ENCODE peak calls at places on chromosomes 3 and 15, in eight cellular contexts. T is mammary epithelial cell, F is fibroblast of lung, O is K562, M is endodermal cell, U is kidney, K is H9, Q is endothelial cell of umbilical vein. H is an unnamed sample.
A peak's percentile ranks its signal among the peaks of the same experiment; 100 is the strongest.

GRCh38 chr15:82117296-82117695 is 71.5 kb upstream of the MEX3B start:
- DNase-seq in T (no peak), F (no peak), O (no peak), M (no peak), U (no peak), K (no peak), Q (no peak), H (no peak)

GRCh38 chr3:40258555-40258954 is 51.0 kb upstream of the EIF1B start:
- DNase-seq in T (peak; percentile 90), F (no peak), O (no peak), M (peak; percentile 57), U (no peak), K (no peak), Q (no peak), H (no peak)

GRCh38 chr3:178421069-178421468 is 115.2 kb upstream of the KCNMB2 start:
- DNase-seq in T (no peak), F (no peak), O (no peak), M (no peak), U (no peak), K (no peak), Q (no peak), H (no peak)

GRCh38 chr3:144162042-144162441 is 190.4 kb downstream of the DIPK2A start:
- DNase-seq in T (peak; percentile 72), F (peak; percentile 77), O (no peak), M (no peak), U (no peak), K (no peak), Q (peak; percentile 59), H (no peak)

GRCh38 chr15:25504307-25504706 is 65.5 kb upstream of the UBE3A start:
- DNase-seq in T (no peak), F (no peak), O (no peak), M (peak; percentile 61), U (no peak), K (no peak), Q (no peak), H (no peak)

GRCh38 chr3:153722157-153722556 is 399.0 kb upstream of the ARHGEF26 start:
- DNase-seq in T (no peak), F (no peak), O (no peak), M (no peak), U (no peak), K (no peak), Q (no peak), H (no peak)

GRCh38 chr15:59396660-59397059 is 24.0 kb upstream of the MYO1E start:
- DNase-seq in T (no peak), F (no peak), O (no peak), M (no peak), U (no peak), K (no peak), Q (no peak), H (no peak)

GRCh38 chr3:43687499-43687811 is 3.3 kb upstream of the ABHD5 start:
- DNase-seq in T (no peak), F (no peak), O (no peak), M (no peak), U (no peak), K (no peak), Q (no peak), H (no peak)

GRCh38 chr15:74545776-74546656 is 5.0 kb downstream of the ARID3B start:
- DNase-seq in T (peak; percentile 99), F (peak; percentile 100), O (peak; percentile 100), M (peak; percentile 51), U (peak; percentile 100), K (peak; percentile 37), Q (peak; percentile 99), H (peak; percentile 81)

GRCh38 chr3:125212509-125213372 is at the start of gene SLC12A8:
- DNase-seq in T (no peak), F (no peak), O (no peak), M (peak; percentile 82), U (peak; percentile 75), K (peak; percentile 55), Q (no peak), H (no peak)

GRCh38 chr15:84819791-84820190 is 2.6 kb downstream of the ALPK3 start:
- DNase-seq in T (no peak), F (no peak), O (no peak), M (no peak), U (no peak), K (no peak), Q (no peak), H (no peak)

GRCh38 chr15:84819291-84819768 is 2.2 kb downstream of the ALPK3 start:
- DNase-seq in T (no peak), F (no peak), O (peak; percentile 46), M (peak; percentile 67), U (no peak), K (no peak), Q (peak; percentile 25), H (no peak)

GRCh38 chr15:84816694-84817460 is at the start of gene ALPK3:
- DNase-seq in T (no peak), F (no peak), O (no peak), M (peak; percentile 88), U (peak; percentile 84), K (peak; percentile 77), Q (peak; percentile 56), H (no peak)

GRCh38 chr15:84817461-84818081 is 415 bp downstream of the ALPK3 start:
- DNase-seq in T (no peak), F (no peak), O (no peak), M (peak; percentile 88), U (no peak), K (peak; percentile 65), Q (peak; percentile 50), H (no peak)

GRCh38 chr15:84818221-84819131 is 1.3 kb downstream of the ALPK3 start:
- DNase-seq in T (no peak), F (peak; percentile 17), O (peak; percentile 46), M (peak; percentile 87), U (no peak), K (peak; percentile 75), Q (peak; percentile 91), H (no peak)
- H3K9ac ChIP-seq in T (no peak overlapping the region), F (no peak overlapping the region), O (no peak overlapping the region), M (peak overlapping the region; percentile 98), U (peak overlapping the region; percentile 77), K (no peak overlapping the region), Q (peak overlapping the region; percentile 87), H (no peak overlapping the region)

DNA sequence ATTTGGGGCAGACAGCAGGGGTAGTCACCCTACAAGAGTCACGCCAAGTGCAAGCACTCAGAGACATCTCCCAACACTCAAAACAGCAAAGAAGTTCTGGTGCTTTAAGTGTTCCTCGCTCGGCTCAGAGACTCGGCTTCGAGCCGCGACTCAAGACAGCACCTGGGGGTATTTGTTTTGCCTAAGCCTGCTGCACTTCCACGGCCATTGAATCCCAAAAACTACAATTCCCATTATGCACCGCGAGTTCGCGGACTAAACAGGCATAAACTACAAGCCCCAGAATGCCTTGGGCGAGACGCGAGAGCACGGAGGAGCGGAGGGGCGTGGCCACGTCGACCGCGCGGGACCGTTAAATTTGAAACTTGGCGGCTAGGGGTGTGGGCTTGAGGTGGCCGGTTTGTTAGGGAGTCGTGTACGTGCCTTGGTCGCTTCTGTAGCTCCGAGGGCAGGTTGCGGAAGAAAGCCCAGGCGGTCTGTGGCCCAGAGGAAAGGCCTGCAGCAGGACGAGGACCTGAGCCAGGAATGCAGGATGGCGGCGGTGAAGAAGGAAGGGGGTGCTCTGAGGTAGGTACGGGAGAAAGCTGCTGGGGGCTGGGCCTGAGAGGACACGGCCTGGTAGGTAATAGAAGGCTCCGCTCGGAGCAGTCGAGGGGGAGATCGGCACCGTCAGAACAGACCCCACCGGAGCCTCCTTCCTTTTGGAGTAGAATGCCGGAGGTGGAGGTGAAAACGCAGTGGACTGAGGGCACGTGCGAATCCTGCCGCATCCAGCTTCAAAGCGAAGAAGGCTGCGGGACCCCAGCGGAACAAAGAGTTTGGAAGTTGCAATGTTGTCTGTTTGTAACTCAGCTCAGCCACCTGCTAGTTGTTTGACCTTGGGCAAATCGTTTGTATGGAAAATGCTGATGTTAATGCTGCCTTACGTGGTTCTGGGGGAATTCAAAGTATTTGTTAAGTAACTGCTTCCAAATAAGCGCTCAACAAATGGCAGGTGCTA is at the start of gene BUB1B:
- DNase-seq in T (peak; percentile 90), F (peak; percentile 91), O (peak; percentile 97), M (peak; percentile 98), U (peak; percentile 95), K (peak; percentile 97), Q (peak; percentile 96), H (peak; percentile 88)
- H3K27ac ChIP-seq in T (peak within 1 kb of the TSS; percentile 50), F (peak within 1 kb of the TSS; percentile 59), O (peak within 1 kb of the TSS; percentile 90), M (peak within 1 kb of the TSS; percentile 69), U (no peak within 1 kb of the TSS), K (peak within 1 kb of the TSS; percentile 33), Q (peak within 1 kb of the TSS; percentile 24), H (peak within 1 kb of the TSS; percentile 79)

GRCh38 chr3:14133188-14133800 is 8.4 kb downstream of the TMEM43 start:
- DNase-seq in T (no peak), F (no peak), O (no peak), M (no peak), U (peak; percentile 69), K (no peak), Q (no peak), H (no peak)

GRCh38 chr3:14134291-14134690 is 9.4 kb downstream of the TMEM43 start:
- DNase-seq in T (no peak), F (no peak), O (no peak), M (no peak), U (no peak), K (no peak), Q (no peak), H (no peak)

GRCh38 chr3:14132689-14133088 is 7.8 kb downstream of the TMEM43 start:
- DNase-seq in T (no peak), F (no peak), O (no peak), M (no peak), U (no peak), K (no peak), Q (no peak), H (no peak)

GRCh38 chr3:14135581-14135980 is 10.7 kb downstream of the TMEM43 start:
- DNase-seq in T (no peak), F (no peak), O (no peak), M (no peak), U (peak; percentile 66), K (no peak), Q (no peak), H (no peak)

GRCh38 chr3:14133876-14134275 is 9.0 kb downstream of the TMEM43 start:
- DNase-seq in T (no peak), F (no peak), O (no peak), M (no peak), U (no peak), K (no peak), Q (no peak), H (no peak)
- H3K9ac ChIP-seq in T (no peak overlapping the region), F (no peak overlapping the region), O (no peak overlapping the region), M (no peak overlapping the region), U (no peak overlapping the region), K (no peak overlapping the region), Q (no peak overlapping the region), H (no peak overlapping the region)

DNA sequence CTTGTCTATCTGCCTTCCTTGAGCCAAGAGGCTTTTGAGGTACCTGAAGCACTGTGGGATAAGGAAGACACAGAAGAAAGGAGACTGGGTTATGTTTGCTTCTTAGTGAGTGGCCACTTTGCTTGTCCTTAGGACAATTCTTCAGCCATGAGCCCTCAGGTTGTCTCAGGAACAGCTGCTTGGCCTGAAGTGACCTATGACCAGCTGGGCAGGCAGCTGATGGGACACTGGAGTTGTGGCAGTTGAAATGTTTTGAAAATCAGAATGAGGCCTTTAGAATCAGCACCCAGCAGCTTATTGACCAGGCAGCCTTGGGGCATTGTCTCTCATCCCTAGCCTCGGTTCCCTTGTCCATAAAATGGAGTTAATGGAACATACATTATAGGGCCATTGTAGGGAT is 37.0 kb downstream of the RBP2 start:
- DNase-seq in T (no peak), F (no peak), O (no peak), M (no peak), U (no peak), K (no peak), Q (no peak), H (no peak)
- H3K27ac ChIP-seq in T (no peak overlapping the region), F (no peak overlapping the region), O (no peak overlapping the region), M (peak overlapping the region; percentile 86), U (no peak overlapping the region), K (no peak overlapping the region), Q (no peak overlapping the region), H (no peak overlapping the region)